ENCODE peak calls at places on chromosome 13, in six cellular contexts. F is IMR-90, G is H9, L is mesenchymal stem cell, Y is H1, H is trophoblast cell. U is an unnamed sample. For H3K9me3, the result is how much of the 10 kb centered on the place peaks cover.

GRCh38 chr13:54301085-54301484 is 1272.5 kb downstream of the OLFM4 start:
- DNase-seq in F (no peak), H (no peak), G (no peak), L (no peak), Y (no peak), U (no peak)

GRCh38 chr13:106382569-106382968 is 152.9 kb downstream of the EFNB2 start:
- DNase-seq in Y (no peak), H (no peak), G (no peak), F (no peak), L (no peak), U (no peak)

GRCh38 chr13:39037410-39037879 is 444 bp downstream of the PROSER1 start:
- DNase-seq in F (no peak), G (no peak), Y (no peak), H (peak), L (peak), U (no peak)

GRCh38 chr13:110123041-110123809 is 183.7 kb downstream of the COL4A1 start:
- DNase-seq in Y (no peak), L (no peak), H (no peak), G (no peak), F (no peak), U (no peak)

GRCh38 chr13:21465710-21466160 is 6.6 kb upstream of the ZDHHC20 start:
- DNase-seq in Y (no peak), H (no peak), F (no peak), L (no peak), G (no peak), U (no peak)

GRCh38 chr13:97116754-97117153 is 105.4 kb upstream of the MBNL2 start:
- DNase-seq in L (peak), H (no peak), Y (no peak), F (peak), G (no peak), U (no peak)

GRCh38 chr13:50838031-50838430 is 5.5 kb downstream of the DLEU7 start:
- DNase-seq in G (no peak), L (no peak), H (no peak), F (no peak), Y (no peak), U (no peak)

GRCh38 chr13:94646904-94647303 is 45.2 kb downstream of the GPR180 start:
- DNase-seq in L (no peak), H (no peak), G (no peak), F (no peak), Y (no peak), U (no peak)

GRCh38 chr13:21917046-21918010 is 246.5 kb downstream of the FGF9 start:
- DNase-seq in Y (no peak), G (no peak), F (peak), H (no peak), L (no peak), U (no peak)

GRCh38 chr13:26377038-26377437 is 123.1 kb downstream of the CDK8 start:
- DNase-seq in H (no peak), G (peak), Y (peak), L (peak), F (peak), U (peak)

GRCh38 chr13:106795847-106796246 is 227.9 kb upstream of the ARGLU1 start:
- DNase-seq in Y (no peak), L (peak), F (no peak), H (no peak), G (peak), U (no peak)

GRCh38 chr13:65943024-65943423 is 1287.1 kb downstream of the PCDH9 start:
- DNase-seq in F (peak), Y (no peak), L (no peak), G (no peak), H (no peak), U (no peak)

GRCh38 chr13:95924389-95924994 is 128.7 kb downstream of the UGGT2 start:
- DNase-seq in H (peak), F (peak), G (no peak), L (peak), Y (no peak), U (no peak)

GRCh38 chr13:20125129-20125782 is 35.6 kb downstream of the GJA3 start:
- DNase-seq in F (peak), H (no peak), Y (no peak), L (peak), G (peak), U (no peak)

GRCh38 chr13:64938660-64939059 is 2291.5 kb downstream of the PCDH9 start:
- DNase-seq in F (no peak), G (no peak), L (no peak), Y (no peak), H (no peak), U (no peak)

GRCh38 chr13:48831248-48831647 is 144.5 kb upstream of the FNDC3A start:
- DNase-seq in F (peak), L (peak), G (no peak), H (no peak), Y (no peak), U (no peak)

GRCh38 chr13:71378992-71379905 is 487.8 kb downstream of the DACH1 start:
- DNase-seq in G (no peak), L (peak), H (no peak), Y (no peak), F (no peak), U (no peak)

GRCh38 chr13:51785592-51786424 is 18.2 kb downstream of the DHRS12 start:
- DNase-seq in H (peak), Y (no peak), F (peak), G (no peak), L (peak), U (no peak)

GRCh38 chr13:107835339-107836018 is 379.9 kb downstream of the LIG4 start:
- DNase-seq in F (peak), Y (no peak), H (no peak), G (no peak), L (peak), U (no peak)

GRCh38 chr13:51267581-51267980 is 45.4 kb downstream of the FAM124A start:
- DNase-seq in F (no peak), Y (no peak), L (peak), G (peak), H (no peak), U (no peak)

GRCh38 chr13:32430018-32430747 is 2.3 kb upstream of the N4BP2L1 start:
- DNase-seq in L (peak), F (peak), Y (no peak), H (no peak), G (no peak), U (no peak)

GRCh38 chr13:84658881-84659661 is 776.8 kb upstream of the SLITRK1 start:
- DNase-seq in Y (no peak), H (no peak), F (peak), G (no peak), L (no peak), U (no peak)

GRCh38 chr13:84662503-84662902 is 780.2 kb upstream of the SLITRK1 start:
- DNase-seq in L (no peak), G (no peak), Y (no peak), H (no peak), F (no peak), U (no peak)

GRCh38 chr13:84661718-84662117 is 779.4 kb upstream of the SLITRK1 start:
- DNase-seq in Y (no peak), G (no peak), H (no peak), F (peak), L (no peak), U (no peak)
- H4K91ac ChIP-seq in Y (no peak), G (no peak), H (no peak), F (no peak), L (no peak), U (no peak)

GRCh38 chr13:112416647-112417046 is 40.5 kb downstream of the SPACA7 start:
- DNase-seq in Y (no peak), H (no peak), G (no peak), L (no peak), F (no peak), U (no peak)

DNA sequence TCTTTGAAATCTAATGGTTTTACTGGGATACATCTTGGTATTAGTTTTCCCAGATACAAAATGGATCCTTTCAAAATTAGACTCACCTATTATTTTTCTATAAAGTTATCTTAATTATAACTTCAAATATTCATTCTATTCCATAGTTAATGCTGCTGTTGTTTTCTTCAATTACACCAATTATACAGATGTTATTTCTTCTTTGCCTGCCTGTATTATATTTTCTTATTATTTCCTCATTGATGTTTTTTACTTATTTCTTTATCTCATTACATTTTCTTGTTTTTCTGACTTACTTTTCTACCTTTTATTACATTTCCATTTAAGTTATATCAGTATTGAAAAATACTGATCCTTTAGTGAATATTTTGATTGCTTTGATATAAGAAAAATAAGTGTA is 40.9 kb downstream of the SPACA7 start:
- DNase-seq in G (no peak), Y (no peak), L (no peak), F (no peak), H (no peak), U (no peak)
- H3K9me3 ChIP-seq in G (under half), Y (under half), L (half or more), F (under half), H (under half), U (under half)

DNA sequence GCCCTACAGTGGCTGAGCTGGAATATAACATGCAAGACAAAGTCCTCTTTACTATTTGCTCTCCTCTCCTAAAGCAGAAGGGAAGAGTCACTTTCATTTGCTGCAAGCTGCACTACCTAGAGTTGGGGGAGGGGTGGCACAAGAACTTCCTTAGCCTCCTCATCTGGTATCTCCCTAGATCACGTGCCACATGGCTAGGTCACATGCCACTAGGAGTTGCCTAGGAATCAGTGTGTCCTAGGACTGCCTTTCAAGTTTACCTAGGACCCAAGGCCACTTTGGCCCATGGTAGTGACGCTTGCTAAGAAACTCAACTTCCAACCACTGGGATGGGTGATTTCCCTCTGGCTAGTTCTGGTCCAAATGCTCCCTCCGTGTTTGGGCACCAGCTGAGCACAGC is 625.2 kb downstream of the DIAPH3 start:
- DNase-seq in F (no peak), Y (no peak), H (no peak), G (no peak), L (no peak), U (no peak)
- H3K14ac ChIP-seq in F (no peak), Y (no peak), H (no peak), G (no peak), L (no peak), U (no peak)

GRCh38 chr13:41609828-41610227 is 152.5 kb downstream of the RGCC start:
- DNase-seq in F (no peak), H (no peak), G (no peak), L (no peak), Y (no peak), U (no peak)

GRCh38 chr13:41610426-41610825 is 153.1 kb downstream of the RGCC start:
- DNase-seq in L (no peak), H (peak), F (peak), G (no peak), Y (no peak), U (no peak)

GRCh38 chr13:41606646-41607045 is 149.3 kb downstream of the RGCC start:
- DNase-seq in Y (no peak), L (no peak), H (no peak), F (no peak), G (no peak), U (no peak)

GRCh38 chr13:41608779-41609178 is 151.4 kb downstream of the RGCC start:
- DNase-seq in Y (no peak), G (no peak), H (no peak), L (no peak), F (peak), U (no peak)

DNA sequence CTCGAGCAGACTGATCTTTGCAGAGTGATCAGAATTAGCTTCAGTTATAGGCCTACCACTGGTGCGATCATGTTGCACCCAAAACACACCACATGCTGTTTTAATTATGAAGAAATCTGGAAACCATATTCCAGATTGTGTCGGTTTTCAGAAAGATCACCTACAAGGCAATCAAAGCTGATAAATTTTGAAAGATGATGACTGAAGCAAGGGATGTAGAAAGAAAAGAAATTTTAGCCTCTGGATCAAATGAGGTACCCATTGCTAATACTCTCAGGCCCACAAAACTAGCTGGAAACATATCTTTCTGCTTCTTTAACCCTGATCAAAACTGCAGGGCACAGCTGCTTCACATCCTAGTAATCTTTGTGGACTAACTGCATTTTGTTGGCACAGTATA is 150.8 kb downstream of the RGCC start:
- DNase-seq in F (no peak), Y (no peak), H (no peak), G (no peak), L (no peak), U (no peak)
- H4K91ac ChIP-seq in F (peak), Y (no peak), H (no peak), G (no peak), L (no peak), U (no peak)

GRCh38 chr13:74118328-74118727 is 15.9 kb downstream of the KLF12 start:
- DNase-seq in Y (no peak), G (no peak), L (no peak), F (no peak), H (no peak), U (no peak)
- H3K9me3 ChIP-seq in Y (under half), G (under half), L (under half), F (under half), H (under half), U (under half)

GRCh38 chr13:75385708-75386083 is 96.3 kb downstream of the TBC1D4 start:
- DNase-seq in G (no peak), L (no peak), F (no peak), Y (no peak), H (no peak), U (no peak)
- H3K14ac ChIP-seq in G (no peak), L (no peak), F (no peak), Y (no peak), H (no peak), U (no peak)

GRCh38 chr13:83215627-83216026 is 666.6 kb downstream of the SLITRK1 start:
- DNase-seq in F (peak), Y (no peak), G (no peak), H (no peak), L (peak), U (no peak)

GRCh38 chr13:83211301-83211700 is 671.0 kb downstream of the SLITRK1 start:
- DNase-seq in G (no peak), H (no peak), L (no peak), Y (no peak), F (peak), U (no peak)

GRCh38 chr13:83219832-83220231 is 662.4 kb downstream of the SLITRK1 start:
- DNase-seq in G (no peak), L (no peak), Y (no peak), F (no peak), H (no peak), U (no peak)

GRCh38 chr13:83216521-83217245 is 665.6 kb downstream of the SLITRK1 start:
- DNase-seq in H (no peak), L (peak), G (no peak), Y (no peak), F (peak), U (no peak)

DNA sequence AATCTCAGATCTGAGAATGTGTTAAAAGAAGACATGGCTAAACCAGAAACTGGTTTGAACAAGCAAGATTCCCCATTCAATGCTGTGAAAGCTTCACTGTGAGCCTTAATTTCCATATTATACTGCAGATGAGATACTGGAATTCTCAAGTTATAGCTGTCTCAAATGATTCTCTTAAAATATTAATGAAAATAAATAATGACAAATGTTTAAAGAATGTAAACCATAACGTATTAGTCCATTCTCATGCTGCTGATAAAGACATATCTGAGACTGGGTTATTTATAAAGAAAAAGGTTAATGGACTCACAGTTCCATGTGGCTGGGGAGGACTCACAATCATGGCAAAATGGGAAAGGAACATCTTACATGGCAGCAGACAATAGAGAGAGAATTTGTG is 667.8 kb downstream of the SLITRK1 start:
- DNase-seq in G (no peak), H (no peak), F (peak), L (no peak), Y (no peak), U (no peak)
- H4K91ac ChIP-seq in G (no peak), H (no peak), F (peak), L (no peak), Y (no peak), U (no peak)

DNA sequence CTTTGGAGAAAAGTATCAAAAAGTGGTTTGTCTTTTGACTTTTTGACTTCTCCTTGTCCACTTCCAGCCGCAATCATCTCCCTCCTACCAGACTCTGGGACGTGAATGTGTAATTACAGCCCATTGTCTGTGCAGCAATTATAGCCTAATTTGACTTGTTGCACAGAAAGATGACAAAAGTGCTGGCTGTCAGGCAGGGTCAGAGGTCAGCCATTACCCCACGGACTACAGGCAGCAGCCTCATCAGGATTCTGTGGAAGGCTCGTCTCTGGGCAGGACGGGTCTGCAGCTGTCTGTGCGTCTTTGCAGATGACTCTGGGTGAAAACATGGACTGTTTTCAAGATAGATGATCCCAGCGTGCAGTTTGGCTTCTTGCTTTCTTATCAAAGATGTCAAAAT is 102.2 kb upstream of the EDNRB start:
- DNase-seq in Y (no peak), G (no peak), L (peak), H (no peak), F (no peak), U (peak)
- H3K9me3 ChIP-seq in Y (under half), G (under half), L (under half), H (under half), F (under half), U (under half)

DNA sequence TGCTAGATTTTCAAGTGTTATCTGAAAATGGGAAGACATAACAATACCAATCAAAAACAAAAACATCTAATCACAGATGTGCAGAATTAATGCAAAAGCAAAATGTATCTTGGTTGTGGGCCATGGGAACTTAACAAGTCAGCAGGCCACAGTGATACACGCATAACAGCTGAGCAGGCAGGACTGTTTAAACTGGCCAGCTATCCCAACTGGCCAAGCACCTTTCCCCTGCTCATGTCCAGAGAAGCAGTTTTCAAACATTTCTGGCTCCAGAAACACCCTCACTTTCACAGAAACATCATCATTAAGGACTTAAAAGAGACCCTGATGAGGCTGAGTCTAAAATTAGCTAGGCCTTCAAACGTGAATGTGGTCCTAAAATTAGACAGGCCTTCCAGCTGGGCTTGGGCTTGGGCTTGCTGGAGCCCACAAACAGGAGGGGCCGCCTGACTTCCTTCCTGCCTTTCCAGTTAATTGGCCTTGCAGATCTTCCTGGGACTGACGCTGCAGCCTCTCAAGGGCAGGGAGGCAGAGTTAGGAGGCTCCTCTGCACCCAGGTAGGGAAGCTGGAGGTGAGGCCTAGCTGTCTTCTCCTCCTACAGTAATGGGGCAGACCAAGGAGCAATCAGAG is 334.2 kb downstream of the DNAJC15 start:
- DNase-seq in F (no peak), H (no peak), Y (no peak), G (no peak), L (no peak), U (no peak)
- H3K14ac ChIP-seq in F (no peak), H (no peak), Y (no peak), G (peak), L (no peak), U (no peak)

DNA sequence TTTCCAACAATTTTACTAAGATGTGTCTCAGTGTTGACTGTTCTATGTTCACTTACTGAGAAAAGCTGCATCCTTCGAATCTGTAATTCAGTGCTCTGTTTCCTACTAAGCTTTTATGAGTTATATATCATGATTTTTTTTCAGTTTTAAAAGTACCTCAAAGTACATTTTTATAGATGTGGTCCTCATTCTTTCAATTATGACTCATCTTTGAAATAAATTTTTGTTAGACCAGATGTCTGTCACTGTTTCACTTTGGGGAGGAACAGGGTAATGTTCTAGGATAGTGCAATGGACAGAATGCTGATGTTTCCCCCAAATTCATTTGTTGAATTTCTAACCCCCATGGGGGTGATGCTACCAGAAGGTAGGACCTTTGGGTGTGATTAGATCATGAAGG is 74.8 kb downstream of the NALCN start:
- DNase-seq in G (no peak), Y (no peak), F (peak), H (no peak), L (no peak), U (no peak)
- H4K91ac ChIP-seq in G (no peak), Y (no peak), F (no peak), H (no peak), L (no peak), U (no peak)